ENCODE peak calls at places on chromosomes 4 and X, in five cellular contexts. G, M, C, E and U are unnamed samples.

GRCh38 chr4:36328130-36328529 is 46.7 kb downstream of the DTHD1 start:
- DNase-seq in G (no peak), M (no peak), C (no peak), E (no peak), U (no peak)

GRCh38 chr4:8103991-8104390 is 54.6 kb downstream of the ABLIM2 start:
- DNase-seq in G (no peak), M (no peak), C (no peak), E (no peak), U (no peak)

GRCh38 chr4:110634320-110635154 is 11.7 kb upstream of the PITX2 start:
- DNase-seq in G (no peak), M (no peak), C (no peak), E (no peak), U (no peak)

GRCh38 chr4:106854970-106855369 is 181.1 kb downstream of the DKK2 start:
- DNase-seq in G (no peak), M (no peak), C (no peak), E (no peak), U (no peak)

GRCh38 chrX:68929332-68930150 is 100.7 kb downstream of the EFNB1 start:
- DNase-seq in G (no peak), M (no peak), C (no peak), E (no peak), U (no peak)

GRCh38 chr4:37685726-37686372 is 327 bp downstream of the RELL1 start:
- DNase-seq in G (peak; percentile 56), M (peak; percentile 21), C (peak; percentile 59), E (no peak), U (peak; percentile 40)

GRCh38 chr4:41750158-41750623 is 1.7 kb upstream of the PHOX2B start:
- DNase-seq in G (no peak), M (no peak), C (no peak), E (no peak), U (no peak)

GRCh38 chr4:83582289-83582756 is 46.4 kb downstream of the GPAT3 start:
- DNase-seq in G (no peak), M (no peak), C (peak; percentile 4), E (no peak), U (peak; percentile 12)

GRCh38 chr4:72970756-72971155 is 98.8 kb downstream of the COX18 start:
- DNase-seq in G (no peak), M (no peak), C (no peak), E (no peak), U (no peak)

GRCh38 chrX:115553171-115553570 is 7.8 kb upstream of the PLS3 start:
- DNase-seq in G (no peak), M (no peak), C (no peak), E (no peak), U (no peak)

GRCh38 chrX:15849555-15849954 is 5.1 kb downstream of the AP1S2 start:
- DNase-seq in G (no peak), M (peak; percentile 11), C (no peak), E (no peak), U (no peak)

GRCh38 chrX:22057667-22058066 is 25.5 kb downstream of the PHEX start:
- DNase-seq in G (no peak), M (no peak), C (no peak), E (no peak), U (no peak)

GRCh38 chrX:148665001-148665400 is 164.6 kb downstream of the AFF2 start:
- DNase-seq in G (no peak), M (no peak), C (no peak), E (no peak), U (no peak)

GRCh38 chr4:52621567-52621966 is 37.5 kb downstream of the USP46 start:
- DNase-seq in G (no peak), M (no peak), C (no peak), E (no peak), U (no peak)

GRCh38 chr4:2249526-2249991 is 7.6 kb upstream of the HAUS3 start:
- DNase-seq in G (no peak), M (no peak), C (no peak), E (peak; percentile 80), U (no peak)

GRCh38 chr4:138410266-138410665 is 168.1 kb upstream of the SLC7A11 start:
- DNase-seq in G (no peak), M (no peak), C (no peak), E (no peak), U (no peak)

GRCh38 chrX:22090181-22090580 is 58.1 kb downstream of the PHEX start:
- DNase-seq in G (no peak), M (no peak), C (no peak), E (no peak), U (no peak)

GRCh38 chrX:122504026-122504425 is 680.1 kb upstream of the GRIA3 start:
- DNase-seq in G (no peak), M (no peak), C (no peak), E (no peak), U (no peak)

GRCh38 chr4:164935363-164935762 is 42.1 kb downstream of the TRIM61 start:
- DNase-seq in G (no peak), M (no peak), C (no peak), E (no peak), U (peak; percentile 46)

GRCh38 chrX:9342581-9343051 is 122.2 kb upstream of the TBL1X start:
- DNase-seq in G (peak; percentile 87), M (peak; percentile 84), C (peak; percentile 72), E (peak; percentile 93), U (peak; percentile 83)

GRCh38 chrX:21725498-21725897 is 32.4 kb downstream of the SMPX start:
- DNase-seq in G (no peak), M (peak; percentile 27), C (no peak), E (no peak), U (peak; percentile 44)

GRCh38 chrX:50971390-50971789 is 60.9 kb downstream of the BMP15 start:
- DNase-seq in G (no peak), M (no peak), C (no peak), E (no peak), U (no peak)

GRCh38 chr4:77782102-77782835 is 36.9 kb downstream of the CNOT6L start:
- DNase-seq in G (no peak), M (no peak), C (no peak), E (no peak), U (no peak)

GRCh38 chrX:39736219-39737211 is 361.2 kb downstream of the BCOR start:
- DNase-seq in G (no peak), M (peak; percentile 33), C (no peak), E (peak; percentile 92), U (no peak)

GRCh38 chr4:3168029-3168428 is 80.9 kb upstream of the MSANTD1 start:
- DNase-seq in G (no peak), M (no peak), C (no peak), E (no peak), U (no peak)